ENCODE peak calls at places on chromosomes 16 and 17, in ten cellular contexts. D, K, S, W, C, R, E, Z, F and Q are unnamed samples.
A peak's percentile ranks its signal among the peaks of the same experiment; 100 is the strongest.

GRCh38 chr17:7835818-7836595 is 2.0 kb downstream of the KDM6B start:
- DNase-seq in K (peak; percentile 64), F (peak; percentile 68), C (no peak), R (peak; percentile 83), D (no peak), S (peak; percentile 66), Z (peak; percentile 60), W (no peak), E (peak; percentile 87), Q (peak; percentile 87)

GRCh38 chr16:29862383-29862883 is 593 bp downstream of the CDIPT start:
- DNase-seq in Z (peak; percentile 44), K (no peak), S (peak; percentile 27), F (peak; percentile 39), E (peak; percentile 31), W (no peak), D (peak; percentile 43), R (peak; percentile 62), C (no peak), Q (peak; percentile 52)

GRCh38 chr17:82649501-82650261 is 1.4 kb upstream of the WDR45B start:
- DNase-seq in C (no peak), W (no peak), S (no peak), K (no peak), Z (no peak), D (no peak), F (no peak), R (no peak), E (no peak), Q (no peak)

GRCh38 chr17:16066125-16066524 is 66.5 kb downstream of the TTC19 start:
- DNase-seq in S (no peak), Z (no peak), D (no peak), K (no peak), F (no peak), C (no peak), R (no peak), E (no peak), W (no peak), Q (no peak)

GRCh38 chr17:45294506-45294905 is 22.3 kb downstream of the MAP3K14 start:
- DNase-seq in R (no peak), Z (peak; percentile 68), K (peak; percentile 95), C (peak; percentile 77), S (no peak), E (peak; percentile 55), W (no peak), F (peak; percentile 89), D (no peak), Q (peak; percentile 93)

GRCh38 chr17:44167181-44167861 is 3.2 kb upstream of the ASB16 start:
- DNase-seq in C (no peak), E (no peak), R (no peak), Z (no peak), W (no peak), F (no peak), D (no peak), S (no peak), K (no peak), Q (no peak)

GRCh38 chr16:2429771-2430663 is 770 bp downstream of the CCNF start:
- DNase-seq in K (peak; percentile 9), S (peak; percentile 19), D (peak; percentile 36), Z (peak; percentile 21), W (peak; percentile 18), F (peak; percentile 55), C (no peak), R (no peak), E (no peak), Q (peak; percentile 67)

GRCh38 chr16:88784074-88784855 is 755 bp downstream of the PIEZO1 start:
- DNase-seq in S (peak; percentile 87), F (peak; percentile 71), W (no peak), C (peak; percentile 65), R (peak; percentile 79), E (peak; percentile 79), Z (peak; percentile 65), K (peak; percentile 75), D (peak; percentile 82), Q (peak; percentile 94)

GRCh38 chr16:66692341-66692740 is 4.2 kb downstream of the CMTM4 start:
- DNase-seq in R (peak; percentile 24), W (no peak), Z (no peak), D (no peak), E (no peak), F (no peak), S (peak; percentile 40), C (no peak), K (no peak), Q (no peak)

GRCh38 chr16:29664133-29664912 is 1.3 kb downstream of the SPN start:
- DNase-seq in C (no peak), R (peak; percentile 75), Z (no peak), S (no peak), E (no peak), W (peak; percentile 46), K (no peak), D (no peak), F (no peak), Q (no peak)

GRCh38 chr17:79019631-79020584 is 4.1 kb upstream of the C1QTNF1 start:
- DNase-seq in K (peak; percentile 59), Z (peak; percentile 67), F (peak; percentile 65), C (no peak), E (peak; percentile 58), S (peak; percentile 70), D (peak; percentile 71), R (peak; percentile 87), W (peak; percentile 47), Q (peak; percentile 85)

GRCh38 chr17:74212913-74213791 is at the start of gene TTYH2:
- DNase-seq in R (peak; percentile 92), E (peak; percentile 94), D (peak; percentile 90), W (peak; percentile 55), F (peak; percentile 90), Z (peak; percentile 73), C (peak; percentile 87), S (peak; percentile 88), K (peak; percentile 81), Q (peak; percentile 96)

GRCh38 chr17:74212262-74212912 is 984 bp upstream of the TTYH2 start:
- DNase-seq in D (no peak), F (no peak), W (no peak), C (no peak), R (no peak), K (peak; percentile 40), S (no peak), Z (peak; percentile 20), E (no peak), Q (peak; percentile 46)

GRCh38 chr17:74211141-74211928 is 2.0 kb upstream of the TTYH2 start:
- DNase-seq in Z (no peak), E (no peak), S (peak; percentile 91), W (no peak), F (no peak), C (no peak), R (no peak), K (peak; percentile 37), D (peak; percentile 51), Q (no peak)

GRCh38 chr17:74210191-74211140 is 2.9 kb upstream of the TTYH2 start:
- DNase-seq in R (peak; percentile 85), Z (peak; percentile 79), F (peak; percentile 59), S (peak; percentile 71), D (peak; percentile 66), K (peak; percentile 77), C (peak; percentile 74), W (peak; percentile 82), E (peak; percentile 61), Q (peak; percentile 78)

GRCh38 chr17:74211929-74212261 is 1.5 kb upstream of the TTYH2 start:
- DNase-seq in E (no peak), S (no peak), Z (no peak), K (no peak), R (no peak), F (no peak), W (no peak), D (no peak), C (no peak), Q (no peak)
- H3K4me1 ChIP-seq in E (peaks cover 16% of the 10 kb centered on the region), S (peaks cover 8% of the 10 kb centered on the region), Z (peaks cover 17% of the 10 kb centered on the region), K (peaks cover 14% of the 10 kb centered on the region), R (peaks cover 4% of the 10 kb centered on the region), F (peaks cover 7% of the 10 kb centered on the region), W (peaks cover 23% of the 10 kb centered on the region), D (peaks cover 17% of the 10 kb centered on the region), C (peaks cover 4% of the 10 kb centered on the region), Q (peaks cover 36% of the 10 kb centered on the region)

GRCh38 chr16:87618216-87618615 is 15.9 kb downstream of the JPH3 start:
- DNase-seq in D (no peak), Z (no peak), S (no peak), R (no peak), C (no peak), F (no peak), K (no peak), E (no peak), W (no peak), Q (no peak)
- H3K27me3 ChIP-seq in D (no peaks in the 10 kb centered on the region), Z (peaks cover 2% of the 10 kb centered on the region), S (no peaks in the 10 kb centered on the region), R (no peaks in the 10 kb centered on the region), C (peaks cover 7% of the 10 kb centered on the region), F (peaks cover 14% of the 10 kb centered on the region), K (no peaks in the 10 kb centered on the region), E (peaks cover 4% of the 10 kb centered on the region), W (no peaks in the 10 kb centered on the region), Q (peaks cover 39% of the 10 kb centered on the region)

GRCh38 chr17:9912146-9913099 is 7.4 kb upstream of the RCVRN start:
- DNase-seq in Z (no peak), E (no peak), C (no peak), F (no peak), K (no peak), S (no peak), R (no peak), D (no peak), W (no peak), Q (no peak)

GRCh38 chr17:9908649-9909042 is 3.6 kb upstream of the RCVRN start:
- DNase-seq in Z (no peak), K (no peak), C (no peak), W (no peak), R (no peak), F (no peak), D (no peak), E (no peak), S (no peak), Q (no peak)

GRCh38 chr17:9913476-9913875 is 8.4 kb upstream of the RCVRN start:
- DNase-seq in D (no peak), E (no peak), C (no peak), F (no peak), W (no peak), K (no peak), Z (no peak), R (no peak), S (no peak), Q (no peak)

GRCh38 chr17:9907883-9908648 is 3.0 kb upstream of the RCVRN start:
- DNase-seq in K (no peak), W (no peak), S (peak; percentile 45), F (no peak), D (no peak), R (no peak), C (no peak), E (no peak), Z (no peak), Q (no peak)

DNA sequence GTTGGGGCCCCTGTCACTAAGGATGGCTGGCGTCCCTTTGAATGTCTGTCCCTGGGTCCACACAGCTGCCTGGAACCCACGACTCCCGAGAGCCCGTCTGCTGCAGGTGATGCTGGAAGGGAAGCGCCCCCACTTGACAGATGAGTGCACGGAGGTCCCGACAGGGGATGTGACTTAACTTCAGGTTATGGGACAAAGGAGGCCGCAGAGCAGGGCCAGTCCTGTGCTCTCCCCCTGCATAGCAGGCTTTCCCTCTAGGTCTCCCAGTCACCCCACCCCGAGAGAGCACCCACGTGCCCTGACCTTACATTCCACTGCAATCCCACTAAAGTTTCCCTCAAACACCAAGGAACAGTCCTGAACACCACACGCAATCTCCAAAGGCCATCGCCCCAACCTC is 6.0 kb upstream of the RCVRN start:
- DNase-seq in R (no peak), D (no peak), S (no peak), C (no peak), F (no peak), Z (no peak), W (no peak), K (no peak), E (no peak), Q (no peak)
- H3K4me1 ChIP-seq in R (no peaks in the 10 kb centered on the region), D (no peaks in the 10 kb centered on the region), S (no peaks in the 10 kb centered on the region), C (no peaks in the 10 kb centered on the region), F (no peaks in the 10 kb centered on the region), Z (no peaks in the 10 kb centered on the region), W (no peaks in the 10 kb centered on the region), K (no peaks in the 10 kb centered on the region), E (no peaks in the 10 kb centered on the region), Q (peaks cover 5% of the 10 kb centered on the region)

GRCh38 chr17:49984776-49985175 is 10.2 kb downstream of the DLX3 start:
- DNase-seq in Z (no peak), W (no peak), F (no peak), C (no peak), D (no peak), R (no peak), S (no peak), E (no peak), K (no peak), Q (no peak)
- H3K27me3 ChIP-seq in Z (peaks cover 39% of the 10 kb centered on the region), W (no peaks in the 10 kb centered on the region), F (no peaks in the 10 kb centered on the region), C (peaks cover 6% of the 10 kb centered on the region), D (peaks cover 44% of the 10 kb centered on the region), R (peaks cover 5% of the 10 kb centered on the region), S (peaks cover 10% of the 10 kb centered on the region), E (peaks cover 10% of the 10 kb centered on the region), K (peaks cover 37% of the 10 kb centered on the region), Q (no peaks in the 10 kb centered on the region)